ENCODE peak calls at places on chromosome 15, in six cellular contexts. K is H9, W is IMR-90, F is H1, O is neuronal stem cell, L is trophoblast cell. A is an unnamed sample.

GRCh38 chr15:50353251-50353998 is 1.6 kb downstream of the GABPB1 start:
- DNase-seq in K (no peak), F (no peak), L (peak), W (peak), O (no peak), A (peak)

GRCh38 chr15:90870354-90871096 is 2.1 kb downstream of the FURIN start:
- DNase-seq in W (no peak), L (no peak), F (no peak), O (no peak), K (peak), A (peak)

GRCh38 chr15:91444656-91445055 is 344.6 kb downstream of the SV2B start:
- DNase-seq in F (no peak), O (no peak), K (no peak), L (no peak), W (no peak), A (no peak)

GRCh38 chr15:75052972-75053747 is 29.8 kb downstream of the PPCDC start:
- DNase-seq in W (no peak), O (no peak), K (no peak), L (no peak), F (no peak), A (no peak)

GRCh38 chr15:25426896-25427610 is 11.8 kb downstream of the UBE3A start:
- DNase-seq in O (no peak), F (no peak), W (no peak), K (no peak), L (no peak), A (peak)

GRCh38 chr15:63244976-63245645 is 32.3 kb upstream of the APH1B start:
- DNase-seq in W (no peak), F (no peak), K (no peak), O (no peak), L (peak), A (no peak)

GRCh38 chr15:60062826-60063225 is 58.7 kb downstream of the FOXB1 start:
- DNase-seq in K (no peak), F (no peak), W (peak), L (no peak), O (no peak), A (no peak)

GRCh38 chr15:91116379-91117067 is 16.5 kb downstream of the SV2B start:
- DNase-seq in K (no peak), W (no peak), L (no peak), O (no peak), F (no peak), A (no peak)

GRCh38 chr15:60576515-60576914 is 97.6 kb upstream of the ICE2 start:
- DNase-seq in W (no peak), F (no peak), K (no peak), O (no peak), L (no peak), A (no peak)

GRCh38 chr15:87219650-87220615 is 1036.6 kb downstream of the NTRK3 start:
- DNase-seq in O (no peak), F (no peak), L (no peak), W (no peak), K (no peak), A (peak)

GRCh38 chr15:85381850-85382751 is 1.7 kb downstream of the AKAP13 start:
- DNase-seq in L (no peak), W (no peak), K (no peak), O (no peak), F (no peak), A (peak)

GRCh38 chr15:71323604-71324003 is 208.3 kb downstream of the THSD4 start:
- DNase-seq in W (peak), O (no peak), L (no peak), K (no peak), F (no peak), A (peak)

GRCh38 chr15:34726407-34727100 is 28.2 kb downstream of the GJD2 start:
- DNase-seq in W (peak), F (peak), L (peak), O (no peak), K (no peak), A (no peak)

GRCh38 chr15:67967871-67968423 is 86.2 kb upstream of the PIAS1 start:
- DNase-seq in O (peak), F (no peak), L (no peak), W (peak), K (peak), A (peak)

GRCh38 chr15:25876231-25877140 is 13.4 kb upstream of the ATP10A start:
- DNase-seq in O (no peak), F (no peak), W (no peak), L (no peak), K (no peak), A (no peak)

GRCh38 chr15:39028069-39028468 is 463.5 kb upstream of the RASGRP1 start:
- DNase-seq in O (no peak), W (peak), K (no peak), L (no peak), F (no peak), A (peak)

GRCh38 chr15:74621936-74622335 is 6.3 kb downstream of the CLK3 start:
- DNase-seq in L (no peak), K (peak), W (no peak), F (no peak), O (no peak), A (no peak)

GRCh38 chr15:67079361-67079760 is 14.0 kb downstream of the SMAD3 start:
- DNase-seq in O (no peak), F (no peak), L (no peak), W (peak), K (no peak), A (no peak)

GRCh38 chr15:50134524-50135024 is 15.5 kb upstream of the ATP8B4 start:
- DNase-seq in L (peak), F (no peak), O (no peak), W (peak), K (no peak), A (peak)

GRCh38 chr15:60889006-60889405 is 340.1 kb downstream of the RORA start:
- DNase-seq in O (no peak), K (no peak), F (no peak), W (no peak), L (no peak), A (no peak)

GRCh38 chr15:64930778-64931240 is 19.1 kb downstream of the ANKDD1A start:
- DNase-seq in O (no peak), W (peak), F (no peak), K (no peak), L (no peak), A (peak)

GRCh38 chr15:80712956-80713355 is 17.8 kb downstream of the ABHD17C start:
- DNase-seq in L (peak), F (no peak), K (no peak), O (no peak), W (peak), A (no peak)

GRCh38 chr15:96586901-96587300 is 256.4 kb downstream of the NR2F2 start:
- DNase-seq in K (no peak), F (no peak), L (no peak), W (no peak), O (no peak), A (no peak)

GRCh38 chr15:55334997-55335396 is 16.0 kb downstream of the PIGB start:
- DNase-seq in O (no peak), K (no peak), F (no peak), W (peak), L (no peak), A (no peak)

DNA sequence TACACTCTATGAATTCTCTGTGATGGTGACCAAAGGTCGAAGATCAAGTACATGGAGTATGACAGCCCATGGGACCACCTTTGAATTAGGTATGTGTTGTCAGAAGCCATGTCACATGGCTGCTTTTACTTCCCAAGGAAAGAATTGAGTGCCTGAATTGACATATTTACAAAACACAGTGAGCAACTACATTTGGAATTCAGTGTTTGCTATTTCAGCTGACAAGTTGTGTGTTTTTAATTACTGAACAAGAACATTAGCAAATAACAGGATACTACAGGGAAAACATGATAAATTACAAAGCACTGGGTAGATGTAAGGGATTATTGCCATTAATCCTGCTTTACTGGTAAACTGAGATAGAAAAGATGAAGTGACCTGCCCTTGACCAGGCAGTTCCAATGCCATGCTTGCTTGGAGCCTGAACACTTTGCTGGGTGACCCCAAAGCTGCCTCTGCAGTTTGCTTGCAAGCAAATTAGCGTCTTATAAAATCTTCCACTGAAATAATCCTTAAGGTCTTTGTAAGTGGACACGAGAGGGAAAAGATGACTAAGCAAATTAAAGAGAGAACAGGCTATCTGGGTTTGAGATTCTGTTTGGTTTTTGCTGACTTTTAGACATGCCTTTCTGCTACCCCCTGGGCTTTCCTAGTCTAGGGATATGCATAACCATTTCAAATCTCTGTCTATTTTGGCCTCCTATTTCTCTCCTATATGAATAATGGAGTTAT is 98.2 kb downstream of the HCN4 start:
- DNase-seq in K (no peak), W (no peak), O (no peak), L (no peak), F (no peak), A (peak)
- H3K14ac ChIP-seq in K (no peak), W (no peak), O (no peak), L (no peak), F (no peak), A (no peak)

DNA sequence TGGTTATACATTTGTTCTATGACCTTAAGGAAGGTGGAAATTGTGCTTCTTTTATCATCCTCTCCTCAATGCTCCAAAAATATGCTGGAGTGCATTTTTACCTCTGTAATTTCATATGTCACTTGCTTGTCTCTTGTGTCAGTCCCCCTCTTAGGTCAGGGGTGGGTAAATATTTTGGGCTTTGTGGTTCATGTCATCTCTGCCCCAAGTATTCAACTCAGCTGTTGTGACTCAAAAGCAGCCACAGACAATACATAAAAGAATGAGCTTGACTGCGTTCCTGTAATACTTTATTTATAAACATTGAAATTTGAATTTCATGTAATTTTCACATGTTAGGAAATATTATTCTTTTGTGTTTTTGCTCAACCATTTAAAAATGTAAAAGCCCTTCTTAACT is 60.4 kb upstream of the SLC24A5 start:
- DNase-seq in W (no peak), O (no peak), L (no peak), K (no peak), F (no peak), A (no peak)
- H3K14ac ChIP-seq in W (no peak), O (no peak), L (no peak), K (no peak), F (no peak), A (no peak)

GRCh38 chr15:31025996-31026395 is 34.6 kb upstream of the MTMR10 start:
- DNase-seq in O (no peak), L (no peak), F (no peak), W (no peak), K (no peak), A (no peak)
- H3K14ac ChIP-seq in O (no peak), L (peak), F (no peak), W (no peak), K (no peak), A (no peak)

DNA sequence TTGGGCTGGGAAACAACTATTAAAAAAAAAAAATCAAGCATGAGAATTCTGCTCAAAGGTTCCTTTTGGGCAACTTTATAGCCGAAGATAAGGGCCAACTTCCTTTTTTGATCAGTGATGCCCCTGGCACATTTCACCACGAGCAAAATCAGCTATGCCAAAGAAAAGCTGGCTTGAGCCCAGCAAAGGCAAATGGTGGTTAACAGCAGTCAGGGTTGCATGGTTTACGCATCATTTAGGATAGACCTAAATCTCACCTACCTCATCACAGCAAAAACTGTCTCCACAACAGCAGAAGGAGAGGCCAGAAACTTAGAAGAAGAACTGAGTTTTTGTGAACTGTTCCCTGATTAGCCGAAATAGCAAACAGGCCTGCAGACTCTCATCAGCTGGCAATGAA is 220.1 kb upstream of the CDIN1 start:
- DNase-seq in L (no peak), F (no peak), W (no peak), O (no peak), K (no peak), A (no peak)
- H3K14ac ChIP-seq in L (no peak), F (no peak), W (peak), O (no peak), K (no peak), A (no peak)